ENCODE peak calls at places on chromosomes 2 and 18, in six cellular contexts. One of them, this sample, is unnamed.

GRCh38 chr18:64678048-64678447 is 529.2 kb upstream of the LINC00305 start:
- DNase-seq in HepG2: no peak
- DNase-seq in A549: no peak
- DNase-seq in endothelial cell of umbilical vein: no peak
- DNase-seq in K562: no peak
- DNase-seq in H1: no peak
- DNase-seq in this sample: peak

GRCh38 chr2:108612153-108612513 is 77.9 kb downstream of the LIMS1 start:
- DNase-seq in K562: no peak
- DNase-seq in HepG2: no peak
- DNase-seq in endothelial cell of umbilical vein: no peak
- DNase-seq in A549: no peak
- DNase-seq in H1: no peak
- DNase-seq in this sample: no peak

GRCh38 chr2:104938226-104938941 is 84.5 kb downstream of the POU3F3 start:
- DNase-seq in H1: no peak
- DNase-seq in HepG2: no peak
- DNase-seq in A549: no peak
- DNase-seq in endothelial cell of umbilical vein: no peak
- DNase-seq in K562: no peak
- DNase-seq in this sample: no peak

GRCh38 chr18:23595610-23596009 is 9.3 kb upstream of the NPC1 start:
- DNase-seq in HepG2: no peak
- DNase-seq in endothelial cell of umbilical vein: no peak
- DNase-seq in K562: no peak
- DNase-seq in H1: no peak
- DNase-seq in A549: no peak
- DNase-seq in this sample: no peak

GRCh38 chr2:42862669-42863185 is 70.3 kb upstream of the HAAO start:
- DNase-seq in endothelial cell of umbilical vein: no peak
- DNase-seq in HepG2: no peak
- DNase-seq in A549: no peak
- DNase-seq in H1: no peak
- DNase-seq in K562: no peak
- DNase-seq in this sample: no peak

GRCh38 chr2:41020318-41020717 is 568.4 kb upstream of the SLC8A1 start:
- DNase-seq in K562: no peak
- DNase-seq in H1: no peak
- DNase-seq in endothelial cell of umbilical vein: peak
- DNase-seq in A549: no peak
- DNase-seq in HepG2: no peak
- DNase-seq in this sample: no peak

GRCh38 chr18:11947214-11948119 is 33.8 kb upstream of the IMPA2 start:
- DNase-seq in HepG2: peak
- DNase-seq in endothelial cell of umbilical vein: peak
- DNase-seq in K562: peak
- DNase-seq in A549: peak
- DNase-seq in H1: peak
- DNase-seq in this sample: peak

GRCh38 chr2:164606557-164606956 is 14.7 kb downstream of the GRB14 start:
- DNase-seq in H1: no peak
- DNase-seq in HepG2: no peak
- DNase-seq in A549: no peak
- DNase-seq in endothelial cell of umbilical vein: peak
- DNase-seq in K562: no peak
- DNase-seq in this sample: no peak

GRCh38 chr2:2717406-2717805 is 386.3 kb upstream of the MYT1L start:
- DNase-seq in A549: no peak
- DNase-seq in endothelial cell of umbilical vein: no peak
- DNase-seq in H1: no peak
- DNase-seq in HepG2: no peak
- DNase-seq in K562: no peak
- DNase-seq in this sample: no peak

GRCh38 chr18:47422524-47422923 is 171.1 kb upstream of the SKOR2 start:
- DNase-seq in K562: peak
- DNase-seq in H1: no peak
- DNase-seq in A549: no peak
- DNase-seq in endothelial cell of umbilical vein: no peak
- DNase-seq in HepG2: no peak
- DNase-seq in this sample: peak

GRCh38 chr2:71749671-71750101 is 296.3 kb downstream of the DYSF start:
- DNase-seq in H1: no peak
- DNase-seq in HepG2: no peak
- DNase-seq in K562: no peak
- DNase-seq in endothelial cell of umbilical vein: no peak
- DNase-seq in A549: no peak
- DNase-seq in this sample: no peak

GRCh38 chr2:240430595-240430994 is 4.9 kb upstream of the GPC1 start:
- DNase-seq in K562: no peak
- DNase-seq in A549: no peak
- DNase-seq in HepG2: no peak
- DNase-seq in H1: no peak
- DNase-seq in endothelial cell of umbilical vein: no peak
- DNase-seq in this sample: no peak

GRCh38 chr2:6492573-6492972 is 373.1 kb downstream of the CMPK2 start:
- DNase-seq in endothelial cell of umbilical vein: no peak
- DNase-seq in K562: no peak
- DNase-seq in A549: no peak
- DNase-seq in H1: no peak
- DNase-seq in HepG2: no peak
- DNase-seq in this sample: no peak

GRCh38 chr18:2901405-2901989 is 54.7 kb downstream of the EMILIN2 start:
- DNase-seq in K562: no peak
- DNase-seq in H1: no peak
- DNase-seq in endothelial cell of umbilical vein: no peak
- DNase-seq in HepG2: no peak
- DNase-seq in A549: no peak
- DNase-seq in this sample: no peak

GRCh38 chr2:47664817-47665216 is 118.1 kb upstream of the MSH6 start:
- DNase-seq in endothelial cell of umbilical vein: no peak
- DNase-seq in HepG2: no peak
- DNase-seq in K562: no peak
- DNase-seq in A549: peak
- DNase-seq in H1: no peak
- DNase-seq in this sample: peak

DNA sequence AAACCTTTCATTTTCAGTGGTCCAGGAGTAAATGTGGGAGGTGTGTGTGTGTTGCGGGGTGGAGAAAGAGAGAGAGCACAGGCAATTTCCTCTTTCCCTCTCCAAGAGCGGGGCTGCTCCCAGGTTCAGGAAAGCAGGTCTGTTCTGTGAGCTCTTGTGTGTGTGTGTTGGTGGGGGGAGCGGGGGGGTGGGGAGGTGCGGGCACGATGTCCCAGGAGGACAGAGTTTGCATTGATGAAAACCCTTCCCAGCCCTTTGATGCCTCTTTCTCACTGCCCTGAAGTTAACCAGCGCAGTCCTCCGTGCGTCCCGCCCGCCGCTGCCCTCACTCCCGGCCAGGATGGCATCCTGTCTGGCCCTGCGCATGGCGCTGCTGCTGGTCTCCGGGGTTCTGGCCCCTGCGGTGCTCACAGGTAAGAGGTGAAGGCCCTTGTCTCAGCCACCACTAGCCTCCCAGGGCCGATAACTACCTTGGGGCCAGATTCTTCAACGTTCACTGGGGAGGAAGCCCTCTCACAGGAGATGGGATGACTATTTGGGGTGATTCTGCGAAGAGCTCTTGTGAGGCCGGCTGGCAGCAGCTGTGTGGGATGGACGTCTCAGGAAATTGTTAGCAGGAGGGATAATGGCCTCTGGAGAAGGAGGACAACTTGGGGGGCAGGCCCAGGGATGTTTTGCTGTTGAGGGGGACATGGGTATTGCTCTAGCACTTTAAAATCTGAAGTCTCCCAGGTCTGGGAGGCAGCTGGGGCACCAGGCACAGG is at the start of gene SNORC:
- DNase-seq in A549: no peak
- DNase-seq in endothelial cell of umbilical vein: no peak
- DNase-seq in HepG2: peak
- DNase-seq in K562: no peak
- DNase-seq in H1: no peak
- DNase-seq in this sample: no peak
- TF ChIP-seq JUN in A549: no peak
- TF ChIP-seq JUN in endothelial cell of umbilical vein: no peak
- TF ChIP-seq JUN in HepG2: no peak
- TF ChIP-seq JUN in K562: no peak
- TF ChIP-seq JUN in H1: no peak
- TF ChIP-seq JUN in this sample: no peak

GRCh38 chr2:183665403-183665802 is 541.2 kb downstream of the NUP35 start:
- DNase-seq in endothelial cell of umbilical vein: no peak
- DNase-seq in HepG2: no peak
- DNase-seq in H1: no peak
- DNase-seq in K562: no peak
- DNase-seq in A549: no peak
- DNase-seq in this sample: no peak
- TF ChIP-seq JUN in endothelial cell of umbilical vein: no peak
- TF ChIP-seq JUN in HepG2: no peak
- TF ChIP-seq JUN in H1: no peak
- TF ChIP-seq JUN in K562: no peak
- TF ChIP-seq JUN in A549: no peak
- TF ChIP-seq JUN in this sample: no peak

DNA sequence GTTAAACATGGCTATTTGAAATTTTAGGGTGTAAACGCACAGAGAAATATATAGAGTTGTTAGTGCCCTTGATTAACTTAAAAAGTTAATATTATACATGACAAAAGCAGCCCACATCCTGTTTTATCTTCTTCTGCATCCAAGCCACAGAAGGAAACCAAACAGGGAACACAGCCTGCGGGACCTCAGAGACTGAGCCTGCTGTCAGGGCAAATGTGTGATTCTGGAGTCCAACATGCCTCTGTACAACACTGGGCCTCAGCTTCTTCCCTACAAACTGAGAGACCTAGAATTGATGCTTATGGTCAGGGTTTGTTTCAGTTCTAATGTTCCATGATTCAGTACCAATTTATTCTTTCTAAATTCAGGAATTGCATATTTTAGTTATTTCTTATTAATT is 404.7 kb downstream of the FBXO15 start:
- DNase-seq in K562: no peak
- DNase-seq in H1: no peak
- DNase-seq in endothelial cell of umbilical vein: no peak
- DNase-seq in HepG2: no peak
- DNase-seq in A549: no peak
- DNase-seq in this sample: no peak
- TF ChIP-seq JUN in K562: no peak
- TF ChIP-seq JUN in H1: no peak
- TF ChIP-seq JUN in endothelial cell of umbilical vein: no peak
- TF ChIP-seq JUN in HepG2: no peak
- TF ChIP-seq JUN in A549: no peak
- TF ChIP-seq JUN in this sample: no peak

GRCh38 chr2:238847841-238848565 is at the start of gene TWIST2:
- DNase-seq in endothelial cell of umbilical vein: peak
- DNase-seq in K562: no peak
- DNase-seq in A549: peak
- DNase-seq in H1: no peak
- DNase-seq in HepG2: no peak
- DNase-seq in this sample: peak
- TF ChIP-seq JUN in endothelial cell of umbilical vein: no peak
- TF ChIP-seq JUN in K562: no peak
- TF ChIP-seq JUN in A549: no peak
- TF ChIP-seq JUN in H1: no peak
- TF ChIP-seq JUN in HepG2: no peak
- TF ChIP-seq JUN in this sample: peak